ENCODE peak calls at places on chromosomes 7 and 10, in ten cellular contexts. W is Peyer's patch; M is left ventricle myocardium inferior; I is uterus; A is fibroblast of pulmonary artery; K is colonic mucosa; G is fibroblast of the aortic adventitia; O is lung; Z is CD8-positive, alpha-beta memory T cell; B is neuronal stem cell. L is an unnamed sample.

GRCh38 chr10:86305521-86305920 is 61.1 kb downstream of the GRID1 start:
- DNase-seq in W (no peak), M (no peak), I (no peak), A (no peak), K (no peak), G (no peak), O (no peak), Z (no peak), B (no peak), L (no peak)

GRCh38 chr10:101393378-101393777 is 39.4 kb downstream of the BTRC start:
- DNase-seq in W (no peak), M (no peak), I (no peak), A (no peak), K (no peak), G (no peak), O (no peak), Z (no peak), B (no peak), L (no peak)

GRCh38 chr10:44974628-44975431 is 3.8 kb downstream of the DEPP1 start:
- DNase-seq in W (peak; percentile 83), M (peak; percentile 79), I (peak; percentile 81), A (peak; percentile 57), K (peak; percentile 75), G (peak; percentile 73), O (peak; percentile 72), Z (peak; percentile 60), B (peak; percentile 66), L (peak; percentile 76)

GRCh38 chr7:99224263-99224947 is 16.5 kb upstream of the KPNA7 start:
- DNase-seq in W (peak; percentile 54), M (no peak), I (no peak), A (peak; percentile 22), K (peak; percentile 67), G (peak; percentile 62), O (no peak), Z (no peak), B (no peak), L (no peak)

GRCh38 chr10:1130226-1130625 is 74.0 kb downstream of the WDR37 start:
- DNase-seq in W (peak; percentile 28), M (no peak), I (no peak), A (no peak), K (peak; percentile 14), G (no peak), O (no peak), Z (no peak), B (no peak), L (no peak)

GRCh38 chr10:63491558-63492316 is 26.0 kb upstream of the JMJD1C start:
- DNase-seq in W (no peak), M (no peak), I (peak; percentile 32), A (peak; percentile 96), K (no peak), G (peak; percentile 93), O (peak; percentile 43), Z (no peak), B (no peak), L (no peak)

GRCh38 chr10:93481931-93482834 is at the start of gene MYOF:
- DNase-seq in W (peak; percentile 63), M (peak; percentile 33), I (peak; percentile 69), A (peak; percentile 91), K (peak; percentile 80), G (peak; percentile 95), O (peak; percentile 69), Z (no peak), B (peak; percentile 54), L (peak; percentile 47)

GRCh38 chr7:151283302-151283701 is 34.8 kb upstream of the SMARCD3 start:
- DNase-seq in W (no peak), M (no peak), I (no peak), A (no peak), K (no peak), G (no peak), O (no peak), Z (no peak), B (no peak), L (no peak)

GRCh38 chr10:6607187-6607586 is 27.1 kb upstream of the PRKCQ start:
- DNase-seq in W (no peak), M (no peak), I (no peak), A (no peak), K (no peak), G (no peak), O (no peak), Z (no peak), B (no peak), L (no peak)

GRCh38 chr7:41313171-41313570 is 389.7 kb downstream of the INHBA start:
- DNase-seq in W (no peak), M (no peak), I (no peak), A (no peak), K (no peak), G (peak; percentile 25), O (no peak), Z (no peak), B (no peak), L (no peak)

GRCh38 chr7:108511939-108512338 is 14.0 kb downstream of the PNPLA8 start:
- DNase-seq in W (no peak), M (no peak), I (no peak), A (no peak), K (no peak), G (no peak), O (no peak), Z (no peak), B (no peak), L (no peak)

GRCh38 chr10:133364645-133365431 is 7.0 kb upstream of the FUOM start:
- DNase-seq in W (peak; percentile 74), M (no peak), I (no peak), A (no peak), K (peak; percentile 52), G (no peak), O (no peak), Z (no peak), B (no peak), L (no peak)

GRCh38 chr10:69181433-69181832 is 1.4 kb downstream of the SUPV3L1 start:
- DNase-seq in W (no peak), M (no peak), I (no peak), A (no peak), K (no peak), G (no peak), O (no peak), Z (no peak), B (no peak), L (no peak)
- H3K4me3 ChIP-seq in W (peak overlapping the region; percentile 99), M (peak overlapping the region; percentile 85), I (peak overlapping the region; percentile 87), A (peak overlapping the region; percentile 100), K (peak overlapping the region; percentile 100), G (peak overlapping the region; percentile 100), O (peak overlapping the region; percentile 30), Z (peak overlapping the region; percentile 77), B (peak overlapping the region; percentile 93), L (peak overlapping the region; percentile 98)

DNA sequence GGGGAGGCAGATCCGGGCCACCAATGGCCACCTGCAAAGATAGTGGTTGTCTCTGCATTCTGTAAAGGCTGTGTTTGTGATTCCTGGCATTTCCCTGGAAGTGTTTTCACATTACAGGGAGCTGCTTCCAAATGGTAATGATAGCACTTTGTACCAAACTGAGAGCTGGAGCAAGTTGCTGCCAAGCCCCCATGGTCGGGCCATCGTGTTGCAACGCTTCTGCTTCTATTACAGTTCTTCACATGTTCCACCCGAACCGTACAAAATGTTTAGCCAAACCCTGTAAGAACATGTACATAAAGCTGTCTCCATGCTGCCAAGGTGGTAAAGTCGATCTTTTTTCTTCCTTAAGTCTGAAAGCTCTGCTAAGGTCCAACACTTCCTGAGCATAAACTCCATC is 397.7 kb upstream of the NFE2L3 start:
- DNase-seq in W (no peak), M (no peak), I (peak; percentile 72), A (no peak), K (no peak), G (no peak), O (no peak), Z (no peak), B (no peak), L (no peak)
- H3K4me3 ChIP-seq in W (no peak overlapping the region), M (no peak overlapping the region), I (no peak overlapping the region), A (no peak overlapping the region), K (no peak overlapping the region), G (no peak overlapping the region), O (no peak overlapping the region), Z (no peak overlapping the region), B (no peak overlapping the region), L (no peak overlapping the region)

DNA sequence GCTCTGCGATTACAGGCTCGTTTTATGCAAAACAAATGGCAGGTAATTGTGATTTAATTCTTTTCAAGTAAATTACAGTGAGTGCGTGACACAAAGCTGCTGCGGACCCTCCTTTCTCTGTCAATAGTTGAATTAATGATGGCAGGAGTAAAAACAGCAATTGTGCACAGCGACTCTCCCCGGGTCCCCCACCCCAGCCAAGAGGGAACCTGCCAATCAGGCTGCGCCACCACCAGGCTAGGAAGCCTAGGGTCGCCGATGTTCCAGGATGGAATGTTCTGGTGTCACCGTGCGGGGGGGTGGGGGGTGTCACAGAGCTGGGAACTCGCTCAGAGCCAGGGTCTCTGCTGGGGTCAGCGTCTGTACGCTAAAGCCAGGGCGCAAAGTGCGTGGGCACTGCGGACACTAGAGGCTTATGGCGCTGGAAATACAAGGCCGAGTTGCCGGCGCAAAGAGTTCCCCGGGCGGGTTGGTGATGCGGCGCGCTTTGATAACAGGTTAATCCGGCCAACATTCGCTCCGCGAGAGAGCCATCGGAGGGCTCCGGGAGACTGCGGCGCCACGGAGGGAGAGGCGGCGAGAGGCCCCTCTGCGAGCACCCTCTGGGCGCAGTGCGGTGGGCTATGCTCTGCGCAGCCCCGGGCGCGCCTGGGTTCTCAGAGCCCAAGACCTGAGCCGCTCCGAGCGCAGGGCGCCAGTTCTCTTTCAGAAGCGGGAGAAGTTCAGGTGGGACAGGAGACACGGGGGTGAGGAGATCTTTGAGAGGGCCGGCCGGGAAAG is 192.3 kb downstream of the EMX2 start:
- DNase-seq in W (no peak), M (no peak), I (no peak), A (no peak), K (no peak), G (no peak), O (no peak), Z (no peak), B (peak; percentile 24), L (no peak)
- H3K4me3 ChIP-seq in W (no peak overlapping the region), M (no peak overlapping the region), I (no peak overlapping the region), A (no peak overlapping the region), K (no peak overlapping the region), G (no peak overlapping the region), O (no peak overlapping the region), Z (no peak overlapping the region), B (no peak overlapping the region), L (no peak overlapping the region)

GRCh38 chr7:96997512-96998032 is 7.8 kb upstream of the DLX6 start:
- DNase-seq in W (no peak), M (no peak), I (no peak), A (no peak), K (no peak), G (no peak), O (no peak), Z (no peak), B (peak; percentile 27), L (no peak)

GRCh38 chr7:96996111-96996936 is 9.0 kb upstream of the DLX6 start:
- DNase-seq in W (no peak), M (no peak), I (no peak), A (no peak), K (no peak), G (no peak), O (no peak), Z (no peak), B (peak; percentile 48), L (no peak)

GRCh38 chr7:96995406-96996110 is 9.8 kb upstream of the DLX6 start:
- DNase-seq in W (no peak), M (no peak), I (no peak), A (no peak), K (no peak), G (no peak), O (no peak), Z (no peak), B (peak; percentile 3), L (no peak)

GRCh38 chr7:96998333-96998732 is 7.0 kb upstream of the DLX6 start:
- DNase-seq in W (no peak), M (no peak), I (no peak), A (no peak), K (no peak), G (no peak), O (no peak), Z (no peak), B (no peak), L (no peak)

GRCh38 chr7:96996937-96997511 is 8.3 kb upstream of the DLX6 start:
- DNase-seq in W (no peak), M (no peak), I (no peak), A (no peak), K (no peak), G (no peak), O (no peak), Z (no peak), B (peak; percentile 4), L (no peak)
- H3K4me3 ChIP-seq in W (no peak overlapping the region), M (no peak overlapping the region), I (no peak overlapping the region), A (no peak overlapping the region), K (no peak overlapping the region), G (no peak overlapping the region), O (no peak overlapping the region), Z (no peak overlapping the region), B (no peak overlapping the region), L (no peak overlapping the region)

L was measured in GM06990.